ENCODE peak calls at places on chromosomes 4 and X, in seven cellular contexts. One of them, this sample, is unnamed.

GRCh38 chrX:118976599-118977340 is 2.4 kb downstream of the LONRF3 start:
- DNase-seq in breast epithelium: no peak
- DNase-seq in stomach: peak
- DNase-seq in upper lobe of left lung: peak
- DNase-seq in suprapubic skin: peak
- DNase-seq in esophagus muscularis mucosa: no peak
- DNase-seq in GM12878: no peak
- DNase-seq in this sample: no peak

GRCh38 chr4:2089222-2089621 is 30.1 kb downstream of the NAT8L start:
- DNase-seq in suprapubic skin: no peak
- DNase-seq in esophagus muscularis mucosa: no peak
- DNase-seq in breast epithelium: no peak
- DNase-seq in upper lobe of left lung: no peak
- DNase-seq in GM12878: no peak
- DNase-seq in stomach: no peak
- DNase-seq in this sample: no peak

GRCh38 chr4:121567748-121568147 is 129.0 kb downstream of the ANXA5 start:
- DNase-seq in stomach: no peak
- DNase-seq in breast epithelium: no peak
- DNase-seq in esophagus muscularis mucosa: no peak
- DNase-seq in GM12878: no peak
- DNase-seq in suprapubic skin: no peak
- DNase-seq in upper lobe of left lung: no peak
- DNase-seq in this sample: no peak

GRCh38 chrX:110732274-110732673 is 63.3 kb downstream of the CHRDL1 start:
- DNase-seq in esophagus muscularis mucosa: no peak
- DNase-seq in breast epithelium: no peak
- DNase-seq in GM12878: no peak
- DNase-seq in suprapubic skin: no peak
- DNase-seq in stomach: no peak
- DNase-seq in upper lobe of left lung: no peak
- DNase-seq in this sample: no peak

GRCh38 chr4:37762294-37763163 is 64.0 kb upstream of the PGM2 start:
- DNase-seq in esophagus muscularis mucosa: no peak
- DNase-seq in GM12878: no peak
- DNase-seq in stomach: peak
- DNase-seq in breast epithelium: no peak
- DNase-seq in suprapubic skin: no peak
- DNase-seq in upper lobe of left lung: peak
- DNase-seq in this sample: no peak

GRCh38 chr4:6487466-6487865 is 15.1 kb upstream of the PPP2R2C start:
- DNase-seq in stomach: no peak
- DNase-seq in breast epithelium: no peak
- DNase-seq in esophagus muscularis mucosa: no peak
- DNase-seq in upper lobe of left lung: no peak
- DNase-seq in suprapubic skin: no peak
- DNase-seq in GM12878: no peak
- DNase-seq in this sample: no peak

GRCh38 chr4:14236359-14236758 is 608.8 kb upstream of the BOD1L1 start:
- DNase-seq in breast epithelium: no peak
- DNase-seq in esophagus muscularis mucosa: no peak
- DNase-seq in suprapubic skin: no peak
- DNase-seq in upper lobe of left lung: no peak
- DNase-seq in GM12878: no peak
- DNase-seq in stomach: no peak
- DNase-seq in this sample: no peak

GRCh38 chrX:18929775-18930174 is 54.1 kb downstream of the PHKA2 start:
- DNase-seq in GM12878: no peak
- DNase-seq in esophagus muscularis mucosa: no peak
- DNase-seq in upper lobe of left lung: no peak
- DNase-seq in breast epithelium: no peak
- DNase-seq in suprapubic skin: no peak
- DNase-seq in stomach: no peak
- DNase-seq in this sample: no peak

GRCh38 chrX:21373637-21374162 is 518 bp upstream of the CNKSR2 start:
- DNase-seq in esophagus muscularis mucosa: no peak
- DNase-seq in GM12878: no peak
- DNase-seq in stomach: no peak
- DNase-seq in breast epithelium: no peak
- DNase-seq in upper lobe of left lung: no peak
- DNase-seq in suprapubic skin: peak
- DNase-seq in this sample: no peak

GRCh38 chrX:7170903-7171302 is 22.9 kb upstream of the PUDP start:
- DNase-seq in stomach: peak
- DNase-seq in upper lobe of left lung: peak
- DNase-seq in esophagus muscularis mucosa: no peak
- DNase-seq in suprapubic skin: no peak
- DNase-seq in GM12878: no peak
- DNase-seq in breast epithelium: no peak
- DNase-seq in this sample: no peak

GRCh38 chr4:19194672-19195071 is 1057.0 kb upstream of the SLIT2 start:
- DNase-seq in stomach: no peak
- DNase-seq in GM12878: no peak
- DNase-seq in breast epithelium: no peak
- DNase-seq in esophagus muscularis mucosa: no peak
- DNase-seq in upper lobe of left lung: no peak
- DNase-seq in suprapubic skin: no peak
- DNase-seq in this sample: no peak

GRCh38 chrX:11543249-11543648 is 122.5 kb downstream of the ARHGAP6 start:
- DNase-seq in GM12878: no peak
- DNase-seq in suprapubic skin: no peak
- DNase-seq in breast epithelium: no peak
- DNase-seq in esophagus muscularis mucosa: no peak
- DNase-seq in upper lobe of left lung: no peak
- DNase-seq in stomach: no peak
- DNase-seq in this sample: no peak

GRCh38 chrX:31606796-31607195 is 535.0 kb upstream of the FTHL17 start:
- DNase-seq in esophagus muscularis mucosa: no peak
- DNase-seq in upper lobe of left lung: no peak
- DNase-seq in GM12878: no peak
- DNase-seq in suprapubic skin: no peak
- DNase-seq in breast epithelium: no peak
- DNase-seq in stomach: no peak
- DNase-seq in this sample: no peak

GRCh38 chr4:10121568-10122097 is 5.0 kb upstream of the WDR1 start:
- DNase-seq in stomach: no peak
- DNase-seq in breast epithelium: no peak
- DNase-seq in GM12878: no peak
- DNase-seq in upper lobe of left lung: no peak
- DNase-seq in suprapubic skin: no peak
- DNase-seq in esophagus muscularis mucosa: no peak
- DNase-seq in this sample: no peak

GRCh38 chr4:108834787-108835384 is 72.0 kb upstream of the ETNPPL start:
- DNase-seq in suprapubic skin: no peak
- DNase-seq in upper lobe of left lung: no peak
- DNase-seq in GM12878: no peak
- DNase-seq in breast epithelium: no peak
- DNase-seq in stomach: no peak
- DNase-seq in esophagus muscularis mucosa: no peak
- DNase-seq in this sample: no peak

DNA sequence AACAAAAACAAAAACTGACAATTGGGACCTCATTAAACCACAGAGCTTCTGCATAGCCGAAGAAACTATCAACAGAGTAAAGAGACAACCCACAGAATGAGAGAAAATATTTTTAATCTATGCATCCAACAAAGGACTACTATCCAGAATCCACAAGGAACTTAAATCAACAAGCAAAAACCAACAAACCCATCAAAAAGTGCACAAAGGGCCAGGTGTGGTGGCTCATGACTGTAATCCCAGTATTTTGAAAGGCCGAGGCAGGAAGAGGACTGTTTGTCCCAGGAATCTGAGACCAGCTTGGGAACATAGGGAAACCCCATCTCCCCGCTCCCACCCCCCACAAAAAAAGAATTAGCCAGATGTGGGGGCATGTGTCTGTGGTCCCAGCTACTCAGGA is 10.7 kb downstream of the C4orf51 start:
- DNase-seq in suprapubic skin: no peak
- DNase-seq in esophagus muscularis mucosa: no peak
- DNase-seq in upper lobe of left lung: no peak
- DNase-seq in GM12878: no peak
- DNase-seq in stomach: no peak
- DNase-seq in breast epithelium: no peak
- DNase-seq in this sample: no peak
- TF ChIP-seq POLR2A in suprapubic skin: no peak
- TF ChIP-seq POLR2A in esophagus muscularis mucosa: no peak
- TF ChIP-seq POLR2A in upper lobe of left lung: no peak
- TF ChIP-seq POLR2A in GM12878: no peak
- TF ChIP-seq POLR2A in stomach: no peak
- TF ChIP-seq POLR2A in breast epithelium: no peak
- TF ChIP-seq POLR2A in this sample: no peak

DNA sequence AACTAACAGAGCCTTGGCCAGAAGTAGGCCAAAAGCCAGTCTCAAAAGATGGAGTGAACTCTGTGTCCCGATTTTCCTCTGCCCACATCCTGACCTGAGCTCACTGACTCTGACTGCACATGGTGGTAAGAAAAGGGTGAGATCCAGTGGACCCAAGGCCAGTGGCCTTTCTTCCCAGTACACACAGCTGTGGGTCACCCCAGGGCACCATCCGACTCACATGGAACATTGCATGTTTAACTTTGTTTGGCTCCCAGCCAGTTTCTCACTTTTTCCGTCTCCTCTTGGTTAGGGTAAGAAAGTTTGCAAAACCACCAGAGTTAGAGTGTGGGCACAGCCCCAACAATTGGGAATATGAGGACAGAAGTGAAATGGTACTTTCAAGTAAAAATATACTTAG is 69.8 kb downstream of the GAB1 start:
- DNase-seq in suprapubic skin: peak
- DNase-seq in stomach: peak
- DNase-seq in upper lobe of left lung: peak
- DNase-seq in esophagus muscularis mucosa: no peak
- DNase-seq in breast epithelium: peak
- DNase-seq in GM12878: no peak
- DNase-seq in this sample: no peak
- TF ChIP-seq POLR2AphosphoS5 in suprapubic skin: peak
- TF ChIP-seq POLR2AphosphoS5 in stomach: peak
- TF ChIP-seq POLR2AphosphoS5 in upper lobe of left lung: peak
- TF ChIP-seq POLR2AphosphoS5 in esophagus muscularis mucosa: peak
- TF ChIP-seq POLR2AphosphoS5 in breast epithelium: peak
- TF ChIP-seq POLR2AphosphoS5 in GM12878: no peak
- TF ChIP-seq POLR2AphosphoS5 in this sample: no peak

GRCh38 chr4:166198041-166198440 is 325.0 kb downstream of the TLL1 start:
- DNase-seq in upper lobe of left lung: no peak
- DNase-seq in stomach: no peak
- DNase-seq in suprapubic skin: no peak
- DNase-seq in esophagus muscularis mucosa: no peak
- DNase-seq in GM12878: no peak
- DNase-seq in breast epithelium: no peak
- DNase-seq in this sample: no peak
- TF ChIP-seq POLR2A in upper lobe of left lung: no peak
- TF ChIP-seq POLR2A in stomach: no peak
- TF ChIP-seq POLR2A in suprapubic skin: no peak
- TF ChIP-seq POLR2A in esophagus muscularis mucosa: no peak
- TF ChIP-seq POLR2A in GM12878: no peak
- TF ChIP-seq POLR2A in breast epithelium: no peak
- TF ChIP-seq POLR2A in this sample: no peak

GRCh38 chr4:53676402-53676871 is 85.2 kb upstream of the LNX1 start:
- DNase-seq in suprapubic skin: no peak
- DNase-seq in esophagus muscularis mucosa: no peak
- DNase-seq in upper lobe of left lung: no peak
- DNase-seq in GM12878: no peak
- DNase-seq in stomach: no peak
- DNase-seq in breast epithelium: no peak
- DNase-seq in this sample: no peak
- TF ChIP-seq POLR2AphosphoS5 in suprapubic skin: peak
- TF ChIP-seq POLR2AphosphoS5 in esophagus muscularis mucosa: peak
- TF ChIP-seq POLR2AphosphoS5 in upper lobe of left lung: peak
- TF ChIP-seq POLR2AphosphoS5 in GM12878: no peak
- TF ChIP-seq POLR2AphosphoS5 in stomach: peak
- TF ChIP-seq POLR2AphosphoS5 in breast epithelium: no peak
- TF ChIP-seq POLR2AphosphoS5 in this sample: no peak

DNA sequence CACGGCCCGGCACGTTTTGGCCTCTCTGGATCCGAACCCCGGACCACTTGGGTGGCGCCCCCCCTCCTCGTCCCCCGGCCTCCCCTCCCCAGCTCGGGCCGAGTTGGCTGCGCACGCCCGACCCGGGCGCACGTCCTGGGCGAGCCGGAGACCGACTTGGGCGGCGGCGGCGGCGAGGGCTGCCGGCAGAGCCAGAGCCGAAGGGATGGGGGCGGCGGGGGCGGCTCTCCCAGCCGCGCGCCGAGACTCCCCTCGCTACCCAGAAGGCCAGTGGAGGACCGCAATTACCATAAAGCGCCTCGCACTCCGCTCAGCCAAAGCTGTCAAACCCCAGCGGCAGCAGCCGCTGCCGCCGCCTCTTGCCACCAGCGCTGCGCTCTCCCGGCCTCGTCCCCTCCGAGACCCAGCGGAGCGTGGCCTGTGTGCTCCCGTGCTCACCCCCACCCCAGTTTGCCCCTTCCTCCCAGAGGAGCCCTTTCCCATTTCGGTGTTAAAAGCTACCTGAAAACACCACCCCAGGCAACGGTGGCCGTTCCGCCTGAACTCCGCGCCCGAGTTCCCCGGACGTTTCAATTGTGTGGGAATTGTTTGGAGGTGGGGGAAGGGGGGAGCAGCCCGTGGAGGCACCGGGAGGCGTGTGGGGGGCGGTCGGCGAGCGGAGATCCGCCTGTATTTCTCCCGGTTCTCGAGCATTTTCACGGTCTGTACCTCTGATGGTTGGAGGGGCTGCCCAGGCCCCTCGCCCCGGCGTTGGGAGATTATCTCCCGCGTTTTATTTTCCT is 697 bp upstream of the BCOR start:
- DNase-seq in stomach: no peak
- DNase-seq in suprapubic skin: no peak
- DNase-seq in esophagus muscularis mucosa: no peak
- DNase-seq in GM12878: no peak
- DNase-seq in breast epithelium: no peak
- DNase-seq in upper lobe of left lung: no peak
- DNase-seq in this sample: no peak
- TF ChIP-seq POLR2A in stomach: no peak
- TF ChIP-seq POLR2A in suprapubic skin: no peak
- TF ChIP-seq POLR2A in esophagus muscularis mucosa: no peak
- TF ChIP-seq POLR2A in GM12878: peak
- TF ChIP-seq POLR2A in breast epithelium: no peak
- TF ChIP-seq POLR2A in upper lobe of left lung: no peak
- TF ChIP-seq POLR2A in this sample: no peak

GRCh38 chrX:40644821-40645358 is 2.5 kb downstream of the CXorf38 start:
- DNase-seq in suprapubic skin: peak
- DNase-seq in esophagus muscularis mucosa: no peak
- DNase-seq in GM12878: peak
- DNase-seq in upper lobe of left lung: peak
- DNase-seq in breast epithelium: peak
- DNase-seq in stomach: peak
- DNase-seq in this sample: no peak
- TF ChIP-seq POLR2AphosphoS5 in suprapubic skin: no peak
- TF ChIP-seq POLR2AphosphoS5 in esophagus muscularis mucosa: peak
- TF ChIP-seq POLR2AphosphoS5 in GM12878: peak
- TF ChIP-seq POLR2AphosphoS5 in upper lobe of left lung: peak
- TF ChIP-seq POLR2AphosphoS5 in breast epithelium: no peak
- TF ChIP-seq POLR2AphosphoS5 in stomach: no peak
- TF ChIP-seq POLR2AphosphoS5 in this sample: no peak

GRCh38 chr4:39977489-39978377 is at the start of gene PDS5A:
- DNase-seq in upper lobe of left lung: peak
- DNase-seq in stomach: peak
- DNase-seq in suprapubic skin: peak
- DNase-seq in breast epithelium: peak
- DNase-seq in GM12878: peak
- DNase-seq in esophagus muscularis mucosa: peak
- DNase-seq in this sample: peak
- TF ChIP-seq POLR2A in upper lobe of left lung: peak
- TF ChIP-seq POLR2A in stomach: no peak
- TF ChIP-seq POLR2A in suprapubic skin: peak
- TF ChIP-seq POLR2A in breast epithelium: no peak
- TF ChIP-seq POLR2A in GM12878: peak
- TF ChIP-seq POLR2A in esophagus muscularis mucosa: no peak
- TF ChIP-seq POLR2A in this sample: no peak